ENCODE peak calls at places on chromosomes 7 and 10, in four cellular contexts. One of them, this sample, is unnamed.

GRCh38 chr7:39184387-39184786 is 206.7 kb downstream of the POU6F2 start:
- DNase-seq in aorta: no peak
- DNase-seq in lower leg skin: no peak
- DNase-seq in MM.1S: peak
- DNase-seq in this sample: no peak

GRCh38 chr10:70573599-70574506 is 28.7 kb downstream of the PRF1 start:
- DNase-seq in aorta: peak
- DNase-seq in lower leg skin: no peak
- DNase-seq in MM.1S: no peak
- DNase-seq in this sample: no peak

GRCh38 chr7:81616951-81617350 is 152.9 kb downstream of the HGF start:
- DNase-seq in aorta: no peak
- DNase-seq in lower leg skin: no peak
- DNase-seq in MM.1S: no peak
- DNase-seq in this sample: no peak

GRCh38 chr7:139823855-139824670 is 5.0 kb upstream of the TBXAS1 start:
- DNase-seq in aorta: no peak
- DNase-seq in lower leg skin: no peak
- DNase-seq in MM.1S: no peak
- DNase-seq in this sample: no peak

GRCh38 chr7:33661430-33662160 is 243.7 kb upstream of the BMPER start:
- DNase-seq in aorta: no peak
- DNase-seq in lower leg skin: no peak
- DNase-seq in MM.1S: no peak
- DNase-seq in this sample: no peak

GRCh38 chr7:24373556-24373955 is 89.6 kb downstream of the NPY start:
- DNase-seq in aorta: no peak
- DNase-seq in lower leg skin: no peak
- DNase-seq in MM.1S: no peak
- DNase-seq in this sample: no peak

GRCh38 chr7:93810571-93810970 is 80.0 kb downstream of the TFPI2 start:
- DNase-seq in aorta: no peak
- DNase-seq in lower leg skin: no peak
- DNase-seq in MM.1S: no peak
- DNase-seq in this sample: no peak

GRCh38 chr7:1579481-1580421 is 9.9 kb upstream of the PSMG3 start:
- DNase-seq in aorta: peak
- DNase-seq in lower leg skin: no peak
- DNase-seq in MM.1S: peak
- DNase-seq in this sample: peak

GRCh38 chr10:35202050-35202449 is 75.4 kb downstream of the CREM start:
- DNase-seq in aorta: no peak
- DNase-seq in lower leg skin: no peak
- DNase-seq in MM.1S: no peak
- DNase-seq in this sample: no peak

GRCh38 chr10:6409982-6410694 is 169.9 kb downstream of the PRKCQ start:
- DNase-seq in aorta: no peak
- DNase-seq in lower leg skin: peak
- DNase-seq in MM.1S: peak
- DNase-seq in this sample: no peak

GRCh38 chr7:92200791-92201190 is 21.8 kb upstream of the LRRD1 start:
- DNase-seq in aorta: no peak
- DNase-seq in lower leg skin: no peak
- DNase-seq in MM.1S: no peak
- DNase-seq in this sample: no peak

GRCh38 chr10:98344589-98345038 is 70.4 kb downstream of the PYROXD2 start:
- DNase-seq in aorta: peak
- DNase-seq in lower leg skin: peak
- DNase-seq in MM.1S: no peak
- DNase-seq in this sample: no peak

GRCh38 chr7:16357921-16358320 is 63.4 kb downstream of the CRPPA start:
- DNase-seq in aorta: no peak
- DNase-seq in lower leg skin: no peak
- DNase-seq in MM.1S: no peak
- DNase-seq in this sample: peak

GRCh38 chr7:13117103-13117502 is 429.7 kb downstream of the ARL4A start:
- DNase-seq in aorta: no peak
- DNase-seq in lower leg skin: no peak
- DNase-seq in MM.1S: no peak
- DNase-seq in this sample: no peak

GRCh38 chr7:45988405-45989057 is 67.5 kb upstream of the IGFBP3 start:
- DNase-seq in aorta: no peak
- DNase-seq in lower leg skin: peak
- DNase-seq in MM.1S: no peak
- DNase-seq in this sample: no peak

GRCh38 chr10:10794056-10794455 is 223.6 kb upstream of the CELF2 start:
- DNase-seq in aorta: no peak
- DNase-seq in lower leg skin: no peak
- DNase-seq in MM.1S: no peak
- DNase-seq in this sample: no peak
- H3K4me3 ChIP-seq in aorta: no peak
- H3K4me3 ChIP-seq in lower leg skin: no peak
- H3K4me3 ChIP-seq in MM.1S: no peak
- H3K4me3 ChIP-seq in this sample: no peak

GRCh38 chr7:129160161-129160911 is 15.8 kb downstream of the TSPAN33 start:
- DNase-seq in aorta: no peak
- DNase-seq in lower leg skin: no peak
- DNase-seq in MM.1S: peak
- DNase-seq in this sample: no peak
- H3K4me3 ChIP-seq in aorta: no peak
- H3K4me3 ChIP-seq in lower leg skin: no peak
- H3K4me3 ChIP-seq in MM.1S: no peak
- H3K4me3 ChIP-seq in this sample: no peak

GRCh38 chr7:32068411-32068905 is 1.7 kb downstream of the PDE1C start:
- DNase-seq in aorta: no peak
- DNase-seq in lower leg skin: no peak
- DNase-seq in MM.1S: peak
- DNase-seq in this sample: no peak
- H3K4me3 ChIP-seq in aorta: no peak
- H3K4me3 ChIP-seq in lower leg skin: no peak
- H3K4me3 ChIP-seq in MM.1S: no peak
- H3K4me3 ChIP-seq in this sample: peak

GRCh38 chr10:57168703-57169240 is 807.7 kb upstream of the ZWINT start:
- DNase-seq in aorta: no peak
- DNase-seq in lower leg skin: no peak
- DNase-seq in MM.1S: no peak
- DNase-seq in this sample: no peak
- H3K4me3 ChIP-seq in aorta: no peak
- H3K4me3 ChIP-seq in lower leg skin: no peak
- H3K4me3 ChIP-seq in MM.1S: no peak
- H3K4me3 ChIP-seq in this sample: no peak

This sample was measured in dorsolateral prefrontal cortex.